ENCODE peak calls at places on chromosomes 13 and 19, in eight cellular contexts. P, R, K, C, F, T, A and D are unnamed samples. For H3K9me3, the result is how much of the 10 kb centered on the place peaks cover.

GRCh38 chr19:36915992-36916830 is at the start of the genes ZNF568 and ZNF829:
- DNase-seq in P (no peak), R (peak), K (peak), C (peak), F (peak), T (peak), A (peak), D (peak)

GRCh38 chr13:30421093-30422055 is 919 bp upstream of the UBE2L5 start:
- DNase-seq in P (no peak), R (peak), K (peak), C (no peak), F (peak), T (peak), A (peak), D (peak)

GRCh38 chr13:40341086-40341471 is 325.4 kb downstream of the FOXO1 start:
- DNase-seq in P (no peak), R (no peak), K (no peak), C (no peak), F (no peak), T (no peak), A (no peak), D (no peak)

GRCh38 chr19:6212403-6213265 is 67.1 kb downstream of the MLLT1 start:
- DNase-seq in P (no peak), R (no peak), K (no peak), C (no peak), F (no peak), T (no peak), A (no peak), D (peak)

GRCh38 chr19:29785955-29786589 is 25.7 kb upstream of the CCNE1 start:
- DNase-seq in P (peak), R (no peak), K (no peak), C (no peak), F (no peak), T (peak), A (no peak), D (no peak)

GRCh38 chr19:1136201-1136600 is 32.4 kb downstream of the GPX4 start:
- DNase-seq in P (no peak), R (peak), K (peak), C (no peak), F (no peak), T (no peak), A (no peak), D (no peak)

GRCh38 chr19:6890938-6891337 is 3.6 kb downstream of the ADGRE1 start:
- DNase-seq in P (no peak), R (no peak), K (no peak), C (no peak), F (no peak), T (no peak), A (no peak), D (no peak)

GRCh38 chr13:48072304-48072703 is 22.6 kb downstream of the MED4 start:
- DNase-seq in P (no peak), R (no peak), K (no peak), C (no peak), F (no peak), T (no peak), A (no peak), D (no peak)

GRCh38 chr13:97364031-97364430 is 69.9 kb upstream of the RAP2A start:
- DNase-seq in P (no peak), R (no peak), K (no peak), C (no peak), F (no peak), T (no peak), A (no peak), D (no peak)

DNA sequence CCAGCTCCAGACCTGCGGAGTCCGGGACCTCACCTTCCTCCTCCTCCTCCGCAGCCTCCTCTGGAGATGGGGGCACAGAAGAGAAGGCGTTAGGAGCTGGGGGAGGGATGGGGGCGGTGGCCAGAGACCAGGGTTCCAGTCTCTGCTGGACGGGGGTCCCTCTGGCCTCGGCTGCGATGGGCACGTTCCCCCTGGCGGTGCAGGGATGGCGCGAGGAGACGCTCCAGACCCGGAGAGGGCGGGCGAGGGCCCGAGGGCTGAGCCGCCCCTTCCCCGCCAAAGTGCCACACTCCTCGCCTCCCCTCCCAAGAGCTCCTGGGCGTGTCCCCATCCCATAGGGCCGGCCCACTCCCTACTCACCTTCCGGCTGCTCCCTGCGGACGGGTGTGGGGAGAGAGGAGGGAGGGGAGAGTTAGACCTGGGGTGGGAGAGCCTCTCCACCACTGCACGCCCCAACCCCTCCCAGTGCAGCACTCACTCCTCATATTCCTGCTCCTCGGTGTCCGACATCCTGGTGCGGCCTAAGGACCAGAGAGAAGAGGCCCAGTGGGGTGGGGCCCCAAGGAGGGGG is 2.3 kb downstream of the TNNT1 start:
- DNase-seq in P (peak), R (no peak), K (no peak), C (no peak), F (no peak), T (peak), A (no peak), D (no peak)
- H3K4me3 ChIP-seq in P (peak), R (no peak), K (no peak), C (peak), F (no peak), T (peak), A (no peak), D (no peak)

GRCh38 chr19:19388568-19389555 is 16.6 kb upstream of the GATAD2A start:
- DNase-seq in P (no peak), R (no peak), K (no peak), C (no peak), F (no peak), T (peak), A (no peak), D (no peak)
- H3K9me3 ChIP-seq in P (under half), R (under half), K (under half), C (under half), F (under half), T (under half), A (under half), D (under half)

GRCh38 chr13:74574964-74575728 is 440.9 kb upstream of the KLF12 start:
- DNase-seq in P (no peak), R (no peak), K (no peak), C (no peak), F (no peak), T (no peak), A (no peak), D (no peak)
- TF ChIP-seq POLR2AphosphoS5 in P (no peak), R (no peak), K (no peak), C (no peak), F (no peak), T (no peak), A (no peak), D (no peak)

DNA sequence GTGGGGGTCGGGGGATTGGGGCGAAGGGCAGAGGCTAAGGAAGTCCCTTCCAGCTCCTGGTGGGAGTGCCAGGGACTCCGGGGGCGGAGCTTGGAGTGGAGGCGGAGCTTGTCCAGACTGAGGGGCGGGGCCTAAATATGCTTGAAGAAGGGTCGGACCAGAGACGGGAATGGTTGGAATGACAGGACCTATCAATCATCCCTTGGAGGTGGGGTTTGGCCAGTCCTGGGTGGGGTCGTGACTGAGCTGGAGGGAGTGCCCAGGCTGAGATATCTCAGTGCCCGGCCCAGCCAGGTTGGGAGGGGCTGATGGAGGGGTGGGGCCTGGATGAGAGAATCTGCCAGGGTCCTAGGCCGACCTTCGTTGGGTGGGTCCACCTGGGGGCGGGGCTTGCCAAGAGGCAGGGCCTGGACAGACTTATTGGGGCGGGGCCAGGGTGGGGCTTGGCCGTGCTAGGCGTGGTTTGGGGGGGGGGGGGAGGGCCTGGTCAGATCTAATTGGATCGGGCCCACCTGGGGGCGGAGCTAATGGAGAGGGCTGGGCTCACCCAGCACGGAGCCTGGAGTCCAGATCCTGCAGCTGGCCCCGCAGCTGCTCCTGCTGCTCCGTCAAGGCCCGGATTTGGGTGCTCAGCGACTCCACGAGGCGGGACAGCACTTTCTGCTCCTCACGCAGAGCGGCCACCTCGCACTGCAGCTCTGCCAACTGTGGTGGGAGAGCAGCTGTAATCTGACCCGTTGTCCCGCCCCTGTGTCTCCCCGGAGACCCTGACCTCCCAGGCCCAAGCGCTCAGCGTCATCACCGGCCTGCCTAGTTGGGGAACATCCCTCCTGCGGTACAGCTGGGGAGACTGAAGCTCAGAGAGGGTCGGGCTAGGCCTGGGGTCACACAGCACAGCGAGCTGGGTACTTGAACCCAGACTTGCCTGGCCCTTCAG is 2.6 kb upstream of the WIZ start:
- DNase-seq in P (peak), R (peak), K (peak), C (no peak), F (peak), T (peak), A (peak), D (peak)
- H3K4me3 ChIP-seq in P (no peak), R (peak), K (peak), C (no peak), F (peak), T (peak), A (peak), D (peak)

GRCh38 chr19:52554216-52554971 is 15.7 kb upstream of the ZNF701 start:
- DNase-seq in P (no peak), R (no peak), K (no peak), C (no peak), F (no peak), T (no peak), A (no peak), D (no peak)
- H3K9me3 ChIP-seq in P (under half), R (half or more), K (half or more), C (under half), F (half or more), T (under half), A (under half), D (under half)

GRCh38 chr19:53945441-53945840 is 17.3 kb upstream of the CACNG8 start:
- DNase-seq in P (peak), R (no peak), K (no peak), C (no peak), F (no peak), T (peak), A (no peak), D (no peak)
- TF ChIP-seq POLR2AphosphoS5 in P (peak), R (no peak), K (no peak), C (no peak), F (no peak), T (no peak), A (no peak), D (no peak)

DNA sequence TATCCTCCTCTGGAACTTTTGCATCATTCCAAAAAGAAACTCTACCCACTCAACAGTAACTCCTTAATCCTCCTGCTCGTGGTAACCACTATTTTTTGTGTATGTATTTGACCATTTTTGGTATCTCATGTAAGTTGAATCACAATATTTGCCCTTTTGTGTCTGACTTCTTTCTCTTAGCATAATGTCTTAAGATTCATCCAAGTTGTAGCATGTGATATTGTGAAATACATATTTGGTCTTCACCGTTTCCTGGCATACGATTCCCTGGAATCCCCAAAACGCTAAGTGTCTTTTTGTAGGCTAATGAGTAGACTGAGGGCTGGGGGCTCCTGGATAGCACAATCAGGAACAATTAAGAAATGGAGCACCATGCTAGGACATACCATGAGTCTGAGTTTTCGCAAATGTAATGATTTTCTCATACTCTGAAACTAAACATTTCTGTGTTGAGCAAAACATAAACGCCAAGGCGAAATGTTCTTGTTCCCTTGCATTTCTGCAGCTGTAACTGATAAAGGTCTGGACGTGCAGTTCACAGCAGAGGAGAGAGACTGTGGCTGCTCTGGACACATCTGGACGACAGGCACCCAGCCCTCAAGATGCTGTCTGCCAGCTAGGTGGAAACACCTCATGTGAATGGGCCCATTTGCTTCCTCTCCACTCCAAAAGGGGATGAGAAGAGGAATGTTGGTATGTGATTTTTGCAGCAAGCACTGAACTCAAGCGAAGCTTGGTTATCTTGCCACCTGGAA is 38.4 kb downstream of the BRD4 start:
- DNase-seq in P (no peak), R (no peak), K (no peak), C (no peak), F (no peak), T (no peak), A (no peak), D (no peak)
- H3K4me3 ChIP-seq in P (no peak), R (no peak), K (no peak), C (no peak), F (no peak), T (no peak), A (no peak), D (no peak)

DNA sequence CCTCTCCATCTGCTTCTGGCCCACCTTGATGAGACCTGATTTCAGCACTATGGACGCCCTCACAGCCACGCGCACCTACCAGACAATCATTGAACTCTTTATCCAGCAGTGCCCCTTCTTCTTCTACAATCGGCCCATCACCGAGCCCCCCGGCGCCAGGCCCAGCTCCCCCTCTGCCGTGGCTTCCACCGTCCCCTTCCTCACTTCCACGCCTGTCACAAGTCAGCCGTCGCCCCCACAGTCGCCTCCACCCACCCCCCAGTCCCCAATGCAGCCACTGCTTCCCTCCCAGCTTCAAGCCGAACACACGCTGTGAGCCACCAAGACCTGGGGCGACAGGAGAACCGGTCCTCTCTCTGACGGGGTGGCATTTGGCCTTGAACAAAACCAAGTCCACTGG is 19.3 kb upstream of the NPAS1 start:
- DNase-seq in P (no peak), R (no peak), K (no peak), C (no peak), F (no peak), T (no peak), A (no peak), D (no peak)
- H3K9me3 ChIP-seq in P (under half), R (under half), K (under half), C (under half), F (under half), T (under half), A (under half), D (under half)

GRCh38 chr19:50792852-50793250 is 2.6 kb downstream of the ACP4 start:
- DNase-seq in P (no peak), R (no peak), K (no peak), C (no peak), F (no peak), T (no peak), A (no peak), D (no peak)
- TF ChIP-seq POLR2AphosphoS5 in P (no peak), R (no peak), K (no peak), C (no peak), F (no peak), T (no peak), A (no peak), D (no peak)

GRCh38 chr13:113602291-113602970 is 17.9 kb downstream of the TFDP1 start:
- DNase-seq in P (no peak), R (no peak), K (no peak), C (no peak), F (no peak), T (no peak), A (no peak), D (no peak)
- H3K4me3 ChIP-seq in P (no peak), R (no peak), K (no peak), C (no peak), F (no peak), T (no peak), A (no peak), D (no peak)